ENCODE peak calls at places on chromosomes 1 and 21, in seven cellular contexts. Z is NCI-H1105; Q is cardiac fibroblast; L is stimulated activated CD4-positive, alpha-beta T cell treated with anti-CD3 and anti-CD28 coated beads, TNF-alpha, amount 100 ng/mL, for 24 hours; G is endothelial cell of umbilical vein; A is AG09319; T is T-helper 2 cell. J is an unnamed sample.

GRCh38 chr1:243475966-243476365 is 220.1 kb downstream of the SDCCAG8 start:
- DNase-seq in Z (no peak), Q (peak), L (no peak), G (no peak), A (no peak), T (no peak), J (no peak)

GRCh38 chr1:244865820-244866219 is 1.5 kb upstream of the HNRNPU start:
- DNase-seq in Z (no peak), Q (no peak), L (no peak), G (no peak), A (no peak), T (no peak), J (no peak)

GRCh38 chr1:61287734-61288133 is 205.4 kb downstream of the NFIA start:
- DNase-seq in Z (peak), Q (peak), L (no peak), G (peak), A (peak), T (no peak), J (no peak)

GRCh38 chr1:178733972-178734371 is 8.9 kb downstream of the RALGPS2 start:
- DNase-seq in Z (no peak), Q (no peak), L (no peak), G (no peak), A (no peak), T (no peak), J (no peak)

GRCh38 chr1:182430263-182431068 is 19.5 kb upstream of the RGSL1 start:
- DNase-seq in Z (no peak), Q (peak), L (no peak), G (no peak), A (no peak), T (peak), J (peak)

GRCh38 chr1:163258181-163258580 is 55.5 kb upstream of the RGS5 start:
- DNase-seq in Z (no peak), Q (peak), L (no peak), G (no peak), A (peak), T (no peak), J (no peak)

GRCh38 chr1:117014209-117014608 is 12.6 kb downstream of the CD101 start:
- DNase-seq in Z (no peak), Q (peak), L (no peak), G (no peak), A (no peak), T (no peak), J (no peak)

GRCh38 chr21:15192243-15192642 is 127.4 kb upstream of the NRIP1 start:
- DNase-seq in Z (no peak), Q (peak), L (no peak), G (no peak), A (no peak), T (no peak), J (no peak)

GRCh38 chr1:34379911-34380310 is 203.2 kb downstream of the C1orf94 start:
- DNase-seq in Z (no peak), Q (no peak), L (no peak), G (no peak), A (no peak), T (no peak), J (no peak)

GRCh38 chr1:111948209-111949131 is 41.0 kb downstream of the KCND3 start:
- DNase-seq in Z (peak), Q (peak), L (no peak), G (no peak), A (no peak), T (no peak), J (no peak)

GRCh38 chr1:4336507-4336906 is 317.9 kb upstream of the AJAP1 start:
- DNase-seq in Z (no peak), Q (no peak), L (no peak), G (no peak), A (no peak), T (no peak), J (no peak)

GRCh38 chr1:153040950-153041631 is at the start of gene SPRR2D:
- DNase-seq in Z (no peak), Q (no peak), L (no peak), G (no peak), A (no peak), T (no peak), J (no peak)

GRCh38 chr1:213622365-213623087 is 365.2 kb upstream of the PROX1 start:
- DNase-seq in Z (no peak), Q (no peak), L (no peak), G (no peak), A (no peak), T (no peak), J (peak)

GRCh38 chr1:107704911-107705310 is 260.1 kb downstream of the VAV3 start:
- DNase-seq in Z (no peak), Q (no peak), L (no peak), G (no peak), A (no peak), T (no peak), J (no peak)

GRCh38 chr21:25994758-25995163 is 175.8 kb downstream of the APP start:
- DNase-seq in Z (no peak), Q (no peak), L (no peak), G (no peak), A (no peak), T (no peak), J (no peak)

GRCh38 chr1:242787968-242788367 is 263.5 kb upstream of the PLD5 start:
- DNase-seq in Z (no peak), Q (no peak), L (no peak), G (no peak), A (no peak), T (no peak), J (no peak)

GRCh38 chr1:238018214-238018613 is 127.5 kb upstream of the ZP4 start:
- DNase-seq in Z (no peak), Q (no peak), L (no peak), G (no peak), A (no peak), T (no peak), J (no peak)

GRCh38 chr1:41874903-41875411 is 43.8 kb downstream of the HIVEP3 start:
- DNase-seq in Z (no peak), Q (no peak), L (no peak), G (no peak), A (no peak), T (no peak), J (no peak)

GRCh38 chr1:12284486-12284885 is 54.7 kb downstream of the VPS13D start:
- DNase-seq in Z (no peak), Q (no peak), L (no peak), G (no peak), A (no peak), T (no peak), J (no peak)

GRCh38 chr1:156805766-156806511 is 10.7 kb downstream of the SH2D2A start:
- DNase-seq in Z (no peak), Q (peak), L (no peak), G (peak), A (peak), T (no peak), J (no peak)

GRCh38 chr1:51541313-51542050 is 22.4 kb upstream of the EPS15 start:
- DNase-seq in Z (no peak), Q (no peak), L (no peak), G (peak), A (no peak), T (no peak), J (no peak)

GRCh38 chr1:227808566-227808965 is 6.9 kb upstream of the PRSS38 start:
- DNase-seq in Z (no peak), Q (no peak), L (no peak), G (no peak), A (no peak), T (no peak), J (no peak)

GRCh38 chr1:241706967-241707366 is 54.9 kb downstream of the WDR64 start:
- DNase-seq in Z (no peak), Q (peak), L (no peak), G (no peak), A (no peak), T (no peak), J (no peak)

GRCh38 chr1:232462200-232462599 is 167.7 kb downstream of the SIPA1L2 start:
- DNase-seq in Z (no peak), Q (no peak), L (no peak), G (no peak), A (no peak), T (no peak), J (no peak)

GRCh38 chr1:96945509-96946084 is 224.0 kb downstream of the PTBP2 start:
- DNase-seq in Z (no peak), Q (no peak), L (no peak), G (no peak), A (no peak), T (no peak), J (no peak)

J was measured in NK-92 treated with Interleukin-12 subunit alpha and Interleukin-12 subunit beta, amount 100 ng/mL, for 24 hours.